ENCODE peak calls at places on chromosomes 4 and X, in eight cellular contexts. Y is left lung, N is left ventricle myocardium inferior, P is natural killer cell, V is uterus, W is hepatocyte, H is H9, S is HFF-Myc. X is an unnamed sample.

GRCh38 chr4:185149392-185149791 is 6.3 kb downstream of the SLC25A4 start:
- DNase-seq in Y (no peak), N (no peak), P (no peak), V (no peak), W (no peak), H (no peak), S (no peak), X (no peak)

GRCh38 chr4:153345011-153345981 is 808 bp downstream of the MND1 start:
- DNase-seq in Y (peak; percentile 38), N (no peak), P (peak; percentile 19), V (peak; percentile 20), W (peak; percentile 40), H (peak; percentile 60), S (no peak), X (no peak)

GRCh38 chrX:6052111-6052745 is 176.4 kb downstream of the NLGN4X start:
- DNase-seq in Y (no peak), N (no peak), P (no peak), V (no peak), W (no peak), H (no peak), S (no peak), X (no peak)

GRCh38 chrX:150896632-150897031 is 1.8 kb downstream of the CD99L2 start:
- DNase-seq in Y (no peak), N (no peak), P (no peak), V (no peak), W (no peak), H (no peak), S (no peak), X (no peak)

GRCh38 chrX:140866446-140866845 is 135.9 kb upstream of the SPANXB1 start:
- DNase-seq in Y (no peak), N (no peak), P (no peak), V (no peak), W (no peak), H (no peak), S (no peak), X (no peak)

GRCh38 chr4:25343671-25344070 is 31.1 kb downstream of the ZCCHC4 start:
- DNase-seq in Y (no peak), N (no peak), P (no peak), V (no peak), W (no peak), H (no peak), S (no peak), X (no peak)

GRCh38 chr4:128776794-128777216 is 32.7 kb upstream of the JADE1 start:
- DNase-seq in Y (peak; percentile 84), N (peak; percentile 66), P (no peak), V (no peak), W (peak; percentile 81), H (no peak), S (peak; percentile 35), X (no peak)

GRCh38 chr4:109462802-109463201 is 29.2 kb downstream of the SEC24B start:
- DNase-seq in Y (no peak), N (no peak), P (no peak), V (no peak), W (no peak), H (no peak), S (no peak), X (no peak)

GRCh38 chr4:141134586-141134985 is 1.3 kb upstream of the RNF150 start:
- DNase-seq in Y (no peak), N (no peak), P (no peak), V (no peak), W (no peak), H (no peak), S (no peak), X (no peak)

GRCh38 chr4:100314057-100314456 is 123.8 kb upstream of the DDIT4L start:
- DNase-seq in Y (no peak), N (no peak), P (no peak), V (no peak), W (no peak), H (no peak), S (no peak), X (no peak)

GRCh38 chr4:100306018-100306417 is 115.8 kb upstream of the DDIT4L start:
- DNase-seq in Y (no peak), N (no peak), P (no peak), V (no peak), W (no peak), H (no peak), S (no peak), X (no peak)

GRCh38 chr4:100312615-100313355 is 122.5 kb upstream of the DDIT4L start:
- DNase-seq in Y (no peak), N (no peak), P (no peak), V (no peak), W (no peak), H (no peak), S (no peak), X (no peak)

DNA sequence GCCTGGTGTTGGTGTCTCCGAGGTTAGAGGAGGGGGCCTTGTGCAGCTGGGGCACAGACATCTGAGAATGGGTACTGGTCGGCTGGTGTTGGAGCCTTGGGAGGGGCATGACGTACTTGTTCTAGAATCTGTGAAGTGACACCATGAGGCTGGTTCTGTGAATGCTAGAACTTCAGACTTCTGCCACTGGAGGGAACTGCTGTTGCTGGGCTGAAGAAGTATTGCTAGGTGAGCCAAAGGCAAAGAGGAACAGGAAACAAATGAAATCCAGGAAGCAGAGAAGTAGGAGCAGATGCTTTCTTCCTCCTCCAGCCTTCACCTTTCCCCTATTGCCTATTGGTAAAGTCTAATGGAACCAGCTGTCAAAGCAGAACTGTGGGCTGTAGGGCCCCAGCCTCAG is 120.9 kb upstream of the DDIT4L start:
- DNase-seq in Y (no peak), N (no peak), P (no peak), V (no peak), W (peak; percentile 13), H (peak; percentile 39), S (no peak), X (no peak)
- TF ChIP-seq CTCF in Y (no peak), N (no peak), P (no peak), V (no peak), W (no peak), H (peak; percentile 43), S (no peak), X (no peak)

GRCh38 chr4:38184404-38184803 is 224.2 kb downstream of the PTTG2 start:
- DNase-seq in Y (no peak), N (no peak), P (no peak), V (no peak), W (no peak), H (no peak), S (no peak), X (no peak)
- TF ChIP-seq CTCF in Y (no peak), N (peak; percentile 20), P (no peak), V (no peak), W (no peak), H (peak; percentile 45), S (peak; percentile 13), X (peak; percentile 22)

DNA sequence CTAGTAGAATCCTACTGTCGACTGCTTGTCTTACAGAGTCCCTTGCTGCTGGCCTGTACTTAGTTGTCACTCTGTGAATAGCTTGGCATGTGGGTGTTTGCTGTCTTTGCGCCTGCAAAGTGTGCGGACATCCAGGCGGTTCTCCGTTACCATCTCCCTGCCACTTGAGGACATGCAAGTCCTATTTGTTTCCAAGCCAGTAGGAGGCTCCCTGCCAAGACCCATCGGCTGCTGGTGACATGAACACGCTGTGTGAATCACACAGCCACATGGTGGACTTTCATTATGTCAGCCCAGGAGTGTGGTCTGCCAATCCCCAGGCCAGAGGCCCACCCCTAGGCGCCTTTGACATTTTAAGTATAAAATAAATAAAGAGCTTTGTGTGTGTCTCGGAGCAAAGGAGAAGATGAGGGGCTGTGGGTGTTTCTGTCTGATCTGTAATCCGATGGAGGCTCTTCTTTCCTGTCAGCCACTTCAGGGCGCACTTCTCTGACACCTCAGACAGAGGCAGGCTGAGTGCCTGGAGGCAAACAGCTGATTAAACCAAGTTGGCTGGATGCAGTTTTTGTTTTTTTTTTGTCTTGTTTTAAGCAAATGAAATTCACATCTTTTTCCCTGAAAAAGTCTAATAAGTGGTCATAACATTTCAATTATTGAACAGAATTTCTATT is 51.5 kb downstream of the ALPK1 start:
- DNase-seq in Y (no peak), N (peak; percentile 84), P (no peak), V (no peak), W (peak; percentile 68), H (peak; percentile 85), S (peak; percentile 72), X (no peak)
- TF ChIP-seq CTCF in Y (no peak), N (peak; percentile 37), P (no peak), V (no peak), W (peak; percentile 30), H (peak; percentile 59), S (peak; percentile 36), X (no peak)

DNA sequence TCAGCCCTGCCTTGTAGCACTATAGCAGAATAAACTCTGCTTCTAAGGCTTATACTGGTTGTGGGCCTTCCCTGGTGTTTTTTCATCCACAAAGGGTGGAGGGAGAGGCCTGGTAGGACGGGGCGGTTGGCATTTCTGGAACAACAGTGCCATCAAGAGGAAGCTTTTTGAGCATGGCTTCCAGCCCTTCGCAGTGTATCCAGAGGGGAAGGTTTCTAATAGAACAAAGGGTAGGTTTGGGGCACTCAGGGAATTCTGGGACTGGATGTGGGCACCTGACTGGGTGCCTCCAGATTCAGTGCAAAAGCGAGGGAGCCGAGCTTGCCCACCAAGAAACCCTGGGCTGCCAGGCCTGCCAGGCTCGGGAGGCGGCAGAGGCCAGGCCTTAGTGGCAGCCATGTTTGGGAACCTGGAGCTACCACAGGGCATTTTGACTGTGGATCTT is 229.6 kb upstream of the AGTR2 start:
- DNase-seq in Y (peak; percentile 66), N (no peak), P (no peak), V (peak; percentile 65), W (no peak), H (peak; percentile 68), S (no peak), X (no peak)
- TF ChIP-seq CTCF in Y (peak; percentile 42), N (no peak), P (no peak), V (peak; percentile 68), W (peak; percentile 4), H (peak; percentile 71), S (no peak), X (no peak)